ENCODE peak calls at places on chromosomes 3 and 15, in five cellular contexts. H, G, Q, B and O are unnamed samples.
A peak's percentile ranks its signal among the peaks of the same experiment; 100 is the strongest.

GRCh38 chr3:128322030-128323022 is 144.4 kb downstream of the DNAJB8 start:
- DNase-seq in G (peak; percentile 69), H (peak; percentile 43), Q (peak; percentile 59), B (no peak), O (no peak)

GRCh38 chr3:127889461-127889863 is 25.6 kb upstream of the KBTBD12 start:
- DNase-seq in H (no peak), G (peak; percentile 92), Q (peak; percentile 78), B (peak; percentile 47), O (no peak)

GRCh38 chr15:44812029-44812517 is 75.7 kb downstream of the TRIM69 start:
- DNase-seq in H (no peak), B (no peak), Q (no peak), G (no peak), O (no peak)

GRCh38 chr3:24259901-24260512 is 234.6 kb downstream of the THRB start:
- DNase-seq in H (no peak), B (no peak), G (peak; percentile 72), Q (peak; percentile 71), O (no peak)

GRCh38 chr3:73521936-73522335 is 102.8 kb downstream of the PDZRN3 start:
- DNase-seq in G (no peak), H (no peak), B (no peak), Q (no peak), O (no peak)

GRCh38 chr3:14358426-14359211 is 43.8 kb upstream of the SLC6A6 start:
- DNase-seq in G (peak; percentile 60), H (no peak), B (peak; percentile 27), Q (peak; percentile 81), O (no peak)

GRCh38 chr3:139427283-139428060 is 38.0 kb upstream of the COPB2 start:
- DNase-seq in H (peak; percentile 70), Q (peak; percentile 86), B (peak; percentile 55), G (peak; percentile 91), O (peak; percentile 8)

GRCh38 chr15:63605816-63606215 is 8.6 kb downstream of the FBXL22 start:
- DNase-seq in B (no peak), G (no peak), H (no peak), Q (no peak), O (no peak)

GRCh38 chr3:56799251-56799882 is 2.4 kb downstream of the ARHGEF3 start:
- DNase-seq in H (peak; percentile 85), B (no peak), G (peak; percentile 83), Q (peak; percentile 85), O (peak; percentile 42)

GRCh38 chr3:14989943-14990753 is 42.8 kb downstream of the NR2C2 start:
- DNase-seq in B (no peak), H (no peak), Q (peak; percentile 10), G (peak; percentile 82), O (no peak)

GRCh38 chr3:42176635-42177034 is 85.5 kb downstream of the TRAK1 start:
- DNase-seq in B (no peak), H (no peak), G (no peak), Q (no peak), O (no peak)

GRCh38 chr3:27827041-27827440 is 104.9 kb upstream of the EOMES start:
- DNase-seq in H (no peak), G (no peak), Q (no peak), B (no peak), O (no peak)

DNA sequence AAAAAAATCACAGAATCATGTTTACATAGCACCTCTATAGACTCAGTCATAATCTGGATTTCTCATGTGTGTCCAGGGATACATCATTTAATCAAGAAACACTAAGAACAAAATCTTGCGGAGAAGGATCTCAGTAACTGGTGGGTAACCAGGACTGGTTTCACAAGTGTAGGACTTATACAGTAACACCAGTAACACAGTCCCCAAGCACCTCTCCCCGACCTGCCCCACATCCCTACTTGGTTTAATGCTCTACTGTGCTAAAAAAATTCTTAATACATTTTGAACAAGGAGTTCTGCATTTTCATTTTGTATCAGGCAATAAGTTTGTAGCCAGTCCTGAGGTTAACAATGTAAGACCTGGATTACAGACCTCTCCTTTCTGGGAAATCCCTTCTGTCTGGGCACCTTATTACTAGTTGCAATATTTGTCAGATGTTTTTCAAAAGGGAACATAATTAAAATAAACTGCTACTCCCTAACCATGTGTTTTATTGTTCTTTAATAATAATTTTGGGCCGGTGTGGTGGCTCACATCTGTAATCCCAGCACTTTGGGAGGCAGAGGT is 57.6 kb upstream of the BBX start:
- DNase-seq in H (no peak), Q (no peak), B (no peak), G (no peak), O (peak; percentile 1)
- TF ChIP-seq CTCF in H (no peak), Q (no peak), B (no peak), G (no peak), O (no peak)

GRCh38 chr3:196670335-196670734 is 30.8 kb downstream of the NRROS start:
- DNase-seq in Q (no peak), G (no peak), B (no peak), H (peak; percentile 48), O (no peak)
- H3K4me3 ChIP-seq in Q (no peak overlapping the region), G (no peak overlapping the region), B (no peak overlapping the region), H (no peak overlapping the region), O (no peak overlapping the region)

GRCh38 chr15:29668120-29668602 is 154.1 kb downstream of the TJP1 start:
- DNase-seq in Q (peak; percentile 85), G (peak; percentile 97), H (peak; percentile 65), B (peak; percentile 39), O (no peak)
- TF ChIP-seq CTCF in Q (peak; percentile 68), G (peak; percentile 92), H (peak; percentile 84), B (peak; percentile 69), O (peak; percentile 46)

GRCh38 chr15:88896339-88897033 is 1.1 kb upstream of the HAPLN3 start:
- DNase-seq in H (no peak), Q (no peak), B (no peak), G (no peak), O (no peak)

GRCh38 chr15:88897456-88898194 is 2.3 kb upstream of the HAPLN3 start:
- DNase-seq in G (peak; percentile 88), Q (peak; percentile 88), B (peak; percentile 40), H (peak; percentile 31), O (no peak)

GRCh38 chr15:88898736-88899135 is 3.4 kb upstream of the HAPLN3 start:
- DNase-seq in G (no peak), Q (no peak), H (no peak), B (no peak), O (no peak)

GRCh38 chr15:88894819-88895767 is at the start of gene HAPLN3:
- DNase-seq in H (no peak), G (peak; percentile 57), Q (no peak), B (no peak), O (no peak)

GRCh38 chr15:88897142-88897455 is 1.8 kb upstream of the HAPLN3 start:
- DNase-seq in Q (no peak), G (no peak), B (no peak), H (no peak), O (no peak)
- H3K4me3 ChIP-seq in Q (no peak overlapping the region), G (no peak overlapping the region), B (no peak overlapping the region), H (no peak overlapping the region), O (no peak overlapping the region)

GRCh38 chr15:89333959-89334509 is 590 bp downstream of the POLG start:
- DNase-seq in Q (peak; percentile 17), B (no peak), G (no peak), H (no peak), O (no peak)

GRCh38 chr15:89330881-89331595 is 3.6 kb downstream of the POLG start:
- DNase-seq in H (no peak), Q (no peak), G (no peak), B (no peak), O (no peak)

GRCh38 chr15:89333011-89333860 is 1.4 kb downstream of the POLG start:
- DNase-seq in G (no peak), H (peak; percentile 25), B (no peak), Q (no peak), O (peak; percentile 32)

GRCh38 chr15:89334510-89335288 is at the start of gene POLG:
- DNase-seq in B (peak; percentile 98), Q (peak; percentile 99), G (peak; percentile 100), H (peak; percentile 99), O (peak; percentile 100)

GRCh38 chr15:89332446-89332845 is 2.2 kb downstream of the POLG start:
- DNase-seq in H (peak; percentile 48), B (no peak), G (peak; percentile 33), Q (peak; percentile 20), O (no peak)
- TF ChIP-seq CTCF in H (peak; percentile 76), B (peak; percentile 42), G (peak; percentile 50), Q (peak; percentile 48), O (peak; percentile 57)

DNA sequence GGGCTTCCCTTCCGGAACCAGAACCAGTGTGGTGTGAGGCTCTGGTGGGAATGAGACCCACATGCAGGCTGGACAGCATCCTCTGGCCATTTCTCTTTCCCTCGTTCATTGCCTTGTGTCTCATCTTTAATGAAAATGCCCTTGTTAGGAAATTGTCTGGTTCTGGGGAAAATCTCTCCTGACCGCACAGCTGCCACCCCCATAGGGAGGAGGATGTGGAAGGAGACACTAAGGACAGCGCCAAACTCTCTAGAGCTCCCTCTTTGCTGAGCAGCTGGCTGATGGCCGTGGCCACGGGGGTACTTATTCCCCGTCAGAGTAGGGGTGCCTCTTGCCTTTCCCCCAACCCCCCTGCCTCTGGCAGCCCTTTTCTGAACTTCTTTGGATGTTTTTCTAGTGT is 297.6 kb upstream of the C2CD4B start:
- DNase-seq in B (no peak), Q (no peak), H (no peak), G (no peak), O (no peak)
- H3K4me3 ChIP-seq in B (no peak overlapping the region), Q (no peak overlapping the region), H (no peak overlapping the region), G (no peak overlapping the region), O (no peak overlapping the region)

DNA sequence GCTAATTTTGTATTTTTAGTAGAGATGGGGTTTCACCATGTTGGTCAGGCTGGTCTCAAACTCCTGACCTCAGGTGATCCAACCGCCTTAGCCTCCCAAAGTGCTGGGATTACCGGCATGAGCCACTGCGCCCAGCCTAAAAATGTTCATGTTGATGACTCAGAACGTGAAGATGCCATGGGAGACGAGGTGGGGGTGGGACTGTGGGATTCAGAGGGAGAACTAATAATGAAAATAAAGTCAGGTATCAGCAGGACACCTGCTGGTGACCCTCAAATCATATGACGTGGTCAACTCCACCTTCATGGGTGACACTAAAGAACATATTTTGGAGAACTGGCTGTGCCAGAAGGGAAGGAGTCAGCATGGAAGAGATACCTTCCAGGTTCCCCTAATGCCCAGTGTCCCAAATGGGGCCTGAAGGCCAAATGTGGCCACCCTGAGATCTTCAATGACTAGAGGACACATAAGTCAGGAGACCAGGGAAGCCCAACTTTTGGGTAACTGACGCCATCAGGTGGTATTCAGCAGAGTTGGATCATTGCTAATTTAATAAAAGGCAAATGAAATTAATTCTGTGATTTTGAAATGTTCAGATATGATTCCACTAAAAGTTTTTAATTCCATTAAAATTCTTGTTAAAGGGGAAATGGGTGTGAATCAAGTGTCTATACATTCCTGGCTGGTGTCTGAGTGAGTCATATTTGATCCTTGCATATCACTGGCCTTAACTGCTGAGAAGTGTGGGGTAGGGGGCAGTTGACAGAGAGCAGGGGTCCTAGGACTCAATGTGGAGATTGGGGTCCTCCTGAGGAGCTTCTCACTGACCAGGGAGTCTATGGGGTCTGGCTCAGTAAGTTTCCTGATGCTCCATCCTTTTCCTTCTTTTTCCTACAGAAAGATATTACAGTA is 88.6 kb upstream of the GSK3B start:
- DNase-seq in G (peak; percentile 75), H (peak; percentile 18), Q (peak; percentile 76), B (no peak), O (no peak)
- TF ChIP-seq CTCF in G (peak; percentile 62), H (peak; percentile 67), Q (peak; percentile 44), B (peak; percentile 60), O (peak; percentile 23)

GRCh38 chr3:13018561-13019242 is 54.5 kb downstream of the IQSEC1 start:
- DNase-seq in Q (no peak), G (no peak), B (no peak), H (peak; percentile 22), O (no peak)
- H3K4me3 ChIP-seq in Q (peak overlapping the region; percentile 3), G (peak overlapping the region; percentile 20), B (peak overlapping the region; percentile 12), H (no peak overlapping the region), O (no peak overlapping the region)

GRCh38 chr3:123725652-123726400 is 141.0 kb upstream of the HACD2 start:
- DNase-seq in B (no peak), G (no peak), Q (no peak), H (no peak), O (no peak)
- TF ChIP-seq CTCF in B (no peak), G (peak; percentile 33), Q (peak; percentile 22), H (no peak), O (no peak)